ENCODE peak calls at places on chromosomes 6 and 20, in eight cellular contexts. Z, F, L, R, Y, B, T and J are unnamed samples.

GRCh38 chr6:21634582-21634981 is 41.0 kb downstream of the SOX4 start:
- DNase-seq in F (no peak), T (no peak), Z (peak), R (no peak), L (no peak), Y (no peak), B (no peak), J (no peak)

GRCh38 chr6:41560440-41561192 is 14.4 kb downstream of the FOXP4 start:
- DNase-seq in L (peak), T (peak), Y (no peak), R (peak), F (no peak), B (peak), Z (no peak), J (no peak)

GRCh38 chr20:10721112-10721896 is 47.5 kb upstream of the JAG1 start:
- DNase-seq in F (no peak), T (no peak), R (no peak), Y (no peak), B (no peak), L (no peak), Z (no peak), J (no peak)

GRCh38 chr20:57162253-57162652 is 104.2 kb downstream of the BMP7 start:
- DNase-seq in B (no peak), T (peak), Z (no peak), R (no peak), Y (no peak), F (no peak), L (no peak), J (no peak)

GRCh38 chr6:37354526-37355384 is 972 bp downstream of the RNF8 start:
- DNase-seq in Y (no peak), Z (no peak), T (peak), L (peak), B (peak), R (no peak), F (no peak), J (peak)

GRCh38 chr6:169833258-169833794 is 81.9 kb downstream of the ERMARD start:
- DNase-seq in L (no peak), B (no peak), R (no peak), Z (no peak), Y (no peak), T (no peak), F (no peak), J (no peak)

GRCh38 chr20:57547250-57547649 is 13.7 kb upstream of the PCK1 start:
- DNase-seq in T (no peak), B (no peak), L (no peak), Z (no peak), R (no peak), Y (no peak), F (no peak), J (no peak)

GRCh38 chr20:38286586-38287502 is 17.1 kb upstream of the BPI start:
- DNase-seq in T (peak), Z (no peak), R (no peak), B (no peak), Y (no peak), F (no peak), L (no peak), J (no peak)

GRCh38 chr6:21337263-21337662 is 256.3 kb upstream of the SOX4 start:
- DNase-seq in B (no peak), Z (no peak), L (no peak), R (no peak), Y (no peak), F (no peak), T (no peak), J (no peak)

GRCh38 chr6:37244430-37245310 is 12.9 kb upstream of the TBC1D22B start:
- DNase-seq in Z (peak), F (no peak), L (peak), B (peak), R (no peak), Y (peak), T (peak), J (no peak)

GRCh38 chr6:168349718-168350117 is 30.1 kb upstream of the DACT2 start:
- DNase-seq in B (no peak), R (no peak), L (no peak), Y (no peak), T (no peak), F (no peak), Z (no peak), J (no peak)

GRCh38 chr20:32031007-32031958 is 20.8 kb upstream of the HCK start:
- DNase-seq in L (peak), R (peak), F (peak), Y (peak), Z (peak), T (peak), B (peak), J (peak)
- H3K4me3 ChIP-seq in L (peak), R (peak), F (no peak), Y (peak), Z (peak), T (peak), B (no peak), J (no peak)

DNA sequence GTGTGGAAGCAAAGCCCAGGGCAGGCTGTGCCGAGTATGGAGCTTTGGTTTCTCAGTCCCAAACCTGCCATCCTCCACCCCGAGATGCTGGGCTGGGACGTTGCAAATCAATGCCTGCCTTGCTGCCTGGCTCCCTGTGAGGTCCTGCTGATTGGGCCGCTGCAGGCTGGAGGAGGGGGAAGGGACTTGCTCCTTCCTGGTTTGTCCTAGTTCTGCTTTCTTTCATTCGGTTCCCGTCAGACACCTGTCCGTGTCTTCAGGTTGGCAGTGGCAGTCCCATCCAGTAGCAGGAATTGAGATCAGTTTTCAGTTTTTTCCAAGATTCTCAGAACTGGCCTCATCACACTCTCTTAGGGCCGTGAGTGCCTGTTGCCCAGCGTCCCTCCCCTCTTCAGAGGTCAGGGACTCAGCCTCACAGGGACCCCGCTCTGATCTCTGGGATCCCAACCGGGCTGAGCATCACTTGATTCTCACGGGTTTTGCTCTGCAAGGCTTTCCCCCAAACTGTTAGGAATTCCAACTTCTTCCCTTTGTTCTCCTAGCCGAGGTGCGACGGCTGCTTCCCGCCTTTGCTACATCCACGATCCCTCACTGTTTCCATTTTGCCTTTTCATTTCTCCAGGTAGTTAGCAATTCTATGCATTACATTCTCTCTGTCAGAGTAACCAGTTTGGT is 24.2 kb upstream of the TAGAP start:
- DNase-seq in B (peak), R (no peak), F (no peak), T (no peak), Z (no peak), Y (no peak), L (no peak), J (no peak)
- H3K4me3 ChIP-seq in B (no peak), R (no peak), F (no peak), T (no peak), Z (no peak), Y (no peak), L (no peak), J (no peak)

DNA sequence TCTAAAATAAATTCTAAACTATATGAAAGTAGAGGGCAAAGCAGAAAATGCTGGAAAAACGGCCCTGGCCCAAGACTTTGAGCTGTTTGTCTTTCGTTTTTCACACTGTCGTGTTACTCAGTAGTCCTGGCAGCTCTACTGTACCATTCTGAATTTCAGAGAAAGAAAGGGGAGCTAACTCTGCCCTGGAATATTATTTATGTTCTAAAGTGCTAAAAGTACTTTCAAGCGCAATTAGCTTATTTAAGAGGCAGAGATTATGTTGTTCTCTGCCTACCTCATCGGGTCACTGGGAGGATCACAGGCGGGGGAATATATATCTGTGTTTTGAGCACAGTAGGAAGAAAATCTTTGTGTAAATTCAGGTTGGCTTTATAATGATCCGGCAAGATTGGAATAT is 152.4 kb upstream of the QKI start:
- DNase-seq in T (no peak), R (no peak), F (no peak), Y (no peak), B (no peak), Z (no peak), L (no peak), J (no peak)
- H3K4me3 ChIP-seq in T (no peak), R (no peak), F (no peak), Y (no peak), B (no peak), Z (no peak), L (no peak), J (no peak)

GRCh38 chr6:52517502-52518278 is 59.2 kb downstream of the TRAM2 start:
- DNase-seq in L (peak), B (peak), T (peak), Z (peak), Y (peak), R (no peak), F (peak), J (peak)
- H3K4me3 ChIP-seq in L (no peak), B (no peak), T (no peak), Z (peak), Y (no peak), R (no peak), F (peak), J (no peak)

DNA sequence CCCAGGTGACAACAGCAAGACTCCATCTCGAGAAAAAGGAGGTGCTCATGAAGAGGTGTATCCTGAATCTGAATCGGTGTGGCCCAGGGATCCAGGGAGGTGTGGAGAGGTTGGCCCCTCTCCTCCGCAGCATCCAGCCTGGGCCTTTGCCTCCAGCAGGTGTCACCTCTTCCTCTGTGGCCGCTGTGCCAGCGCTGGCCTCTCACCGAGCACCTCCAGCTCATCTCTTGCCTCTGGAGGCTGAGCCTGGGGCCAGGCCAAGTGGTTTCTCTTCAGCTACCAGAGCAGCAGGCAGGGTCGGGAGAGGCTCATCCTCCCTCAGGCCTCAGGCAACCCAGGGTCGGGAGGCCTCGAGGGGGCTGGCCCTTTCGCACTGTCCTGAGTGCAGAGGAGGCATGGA is 1.2 kb upstream of the COL20A1 start:
- DNase-seq in B (no peak), Y (no peak), L (no peak), T (peak), Z (no peak), F (no peak), R (no peak), J (no peak)
- H3K4me3 ChIP-seq in B (no peak), Y (no peak), L (no peak), T (no peak), Z (no peak), F (no peak), R (no peak), J (no peak)

GRCh38 chr6:91299544-91300491 is 712.9 kb upstream of the MAP3K7 start:
- DNase-seq in T (no peak), Y (no peak), F (no peak), R (no peak), Z (peak), B (no peak), L (peak), J (no peak)
- H3K4me3 ChIP-seq in T (no peak), Y (no peak), F (no peak), R (no peak), Z (no peak), B (no peak), L (no peak), J (no peak)